ENCODE peak calls at places on chromosomes 3 and 15, in four cellular contexts. Q is HepG2, J is GM12878, F is H1. D is an unnamed sample. For H3K4me1 and H3K27me3, the result is how much of the 10 kb centered on the place peaks cover.

GRCh38 chr3:177320765-177321247 is 123.5 kb upstream of the TBL1XR1 start:
- DNase-seq in Q (no peak), J (no peak), F (no peak), D (no peak)

GRCh38 chr3:155079795-155080546 is at the start of gene MME:
- DNase-seq in Q (no peak), J (no peak), F (peak), D (peak)

GRCh38 chr15:38652998-38653397 is 88.4 kb upstream of the RASGRP1 start:
- DNase-seq in Q (no peak), J (no peak), F (no peak), D (no peak)

GRCh38 chr3:67484085-67484484 is 170.3 kb downstream of the SUCLG2 start:
- DNase-seq in Q (no peak), J (no peak), F (no peak), D (no peak)

GRCh38 chr3:97884724-97885123 is 62.9 kb downstream of the CRYBG3 start:
- DNase-seq in Q (no peak), J (no peak), F (no peak), D (no peak)

GRCh38 chr3:25884981-25885380 is 95.1 kb downstream of the OXSM start:
- DNase-seq in Q (no peak), J (no peak), F (no peak), D (no peak)

GRCh38 chr3:127044996-127045395 is 62.1 kb downstream of the PLXNA1 start:
- DNase-seq in Q (no peak), J (no peak), F (peak), D (peak)

GRCh38 chr3:162390891-162391290 is 894.3 kb downstream of the OTOL1 start:
- DNase-seq in Q (no peak), J (no peak), F (no peak), D (no peak)

GRCh38 chr3:100825574-100825973 is 116.3 kb downstream of the TFG start:
- DNase-seq in Q (no peak), J (no peak), F (no peak), D (no peak)

GRCh38 chr3:51997935-51998596 is 2.4 kb upstream of the RPL29 start:
- DNase-seq in Q (peak), J (no peak), F (no peak), D (peak)

GRCh38 chr3:106814231-106814630 is 563.0 kb upstream of the CCDC54 start:
- DNase-seq in Q (no peak), J (no peak), F (no peak), D (no peak)

GRCh38 chr15:78399081-78399480 is 38.9 kb upstream of the IREB2 start:
- DNase-seq in Q (no peak), J (no peak), F (no peak), D (no peak)

GRCh38 chr3:32593903-32594525 is 23.4 kb upstream of the DYNC1LI1 start:
- DNase-seq in Q (no peak), J (no peak), F (no peak), D (no peak)

GRCh38 chr3:147388395-147389264 is 17.7 kb downstream of the ZIC4 start:
- DNase-seq in Q (no peak), J (no peak), F (peak), D (no peak)

GRCh38 chr3:130342821-130343661 is 2.4 kb upstream of the COL6A5 start:
- DNase-seq in Q (no peak), J (no peak), F (no peak), D (no peak)

GRCh38 chr3:109532257-109533216 is 195.2 kb upstream of the DPPA4 start:
- DNase-seq in Q (peak), J (no peak), F (peak), D (peak)

GRCh38 chr15:90001683-90002427 is 731 bp downstream of the ZNF710 start:
- DNase-seq in Q (peak), J (no peak), F (peak), D (peak)

GRCh38 chr15:60614862-60615771 is 136.2 kb upstream of the ICE2 start:
- DNase-seq in Q (no peak), J (no peak), F (no peak), D (no peak)

GRCh38 chr3:172256101-172256687 is 192.1 kb downstream of the GHSR start:
- DNase-seq in Q (peak), J (no peak), F (no peak), D (no peak)

GRCh38 chr3:76986876-76987513 is 52.9 kb upstream of the ROBO2 start:
- DNase-seq in Q (no peak), J (no peak), F (no peak), D (no peak)

GRCh38 chr3:159126261-159127020 is 324.6 kb downstream of the MFSD1 start:
- DNase-seq in Q (no peak), J (no peak), F (no peak), D (no peak)

GRCh38 chr3:152346740-152347139 is 78.0 kb downstream of the MBNL1 start:
- DNase-seq in Q (no peak), J (no peak), F (no peak), D (no peak)
- H3K4me1 ChIP-seq in Q (under half), J (under half), F (under half), D (under half)

DNA sequence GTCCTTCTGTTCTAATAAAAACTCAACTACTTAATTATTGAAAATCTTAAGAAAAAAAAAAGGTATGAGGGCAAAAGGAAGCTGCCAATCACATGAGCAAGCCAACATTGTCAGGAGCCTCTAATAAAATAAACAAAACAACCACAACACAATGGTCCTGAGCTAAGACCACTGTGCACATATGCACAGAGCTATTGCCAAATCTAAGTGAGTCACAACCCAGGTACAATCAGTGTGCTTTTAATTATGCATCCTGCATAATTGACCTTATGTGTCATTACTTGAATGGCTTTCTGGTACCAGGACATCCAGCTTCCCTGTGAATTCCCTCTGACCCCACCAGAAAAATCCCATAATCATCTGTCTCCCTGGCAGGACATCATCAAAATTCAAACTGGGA is 639.8 kb downstream of the MAGI1 start:
- DNase-seq in Q (no peak), J (no peak), F (no peak), D (no peak)
- TF ChIP-seq SUZ12 in Q (no peak), J (no peak), F (no peak), D (no peak)

GRCh38 chr3:160225181-160226025 is at the start of gene C3orf80:
- DNase-seq in Q (peak), J (no peak), F (peak), D (peak)

GRCh38 chr3:160224811-160225180 is 426 bp upstream of the C3orf80 start:
- DNase-seq in Q (no peak), J (no peak), F (peak), D (no peak)

GRCh38 chr3:160227389-160227788 is 2.2 kb downstream of the C3orf80 start:
- DNase-seq in Q (no peak), J (no peak), F (no peak), D (no peak)

GRCh38 chr3:160226026-160226739 is 961 bp downstream of the C3orf80 start:
- DNase-seq in Q (no peak), J (no peak), F (peak), D (no peak)

GRCh38 chr3:160226740-160227048 is 1.5 kb downstream of the C3orf80 start:
- DNase-seq in Q (no peak), J (no peak), F (no peak), D (no peak)
- H3K27me3 ChIP-seq in Q (under half), J (under half), F (under half), D (half or more)

GRCh38 chr15:70089692-70089971 is 8.1 kb downstream of the TLE3 start:
- DNase-seq in Q (no peak), J (no peak), F (no peak), D (no peak)
- H3K4me1 ChIP-seq in Q (half or more), J (under half), F (under half), D (under half)

DNA sequence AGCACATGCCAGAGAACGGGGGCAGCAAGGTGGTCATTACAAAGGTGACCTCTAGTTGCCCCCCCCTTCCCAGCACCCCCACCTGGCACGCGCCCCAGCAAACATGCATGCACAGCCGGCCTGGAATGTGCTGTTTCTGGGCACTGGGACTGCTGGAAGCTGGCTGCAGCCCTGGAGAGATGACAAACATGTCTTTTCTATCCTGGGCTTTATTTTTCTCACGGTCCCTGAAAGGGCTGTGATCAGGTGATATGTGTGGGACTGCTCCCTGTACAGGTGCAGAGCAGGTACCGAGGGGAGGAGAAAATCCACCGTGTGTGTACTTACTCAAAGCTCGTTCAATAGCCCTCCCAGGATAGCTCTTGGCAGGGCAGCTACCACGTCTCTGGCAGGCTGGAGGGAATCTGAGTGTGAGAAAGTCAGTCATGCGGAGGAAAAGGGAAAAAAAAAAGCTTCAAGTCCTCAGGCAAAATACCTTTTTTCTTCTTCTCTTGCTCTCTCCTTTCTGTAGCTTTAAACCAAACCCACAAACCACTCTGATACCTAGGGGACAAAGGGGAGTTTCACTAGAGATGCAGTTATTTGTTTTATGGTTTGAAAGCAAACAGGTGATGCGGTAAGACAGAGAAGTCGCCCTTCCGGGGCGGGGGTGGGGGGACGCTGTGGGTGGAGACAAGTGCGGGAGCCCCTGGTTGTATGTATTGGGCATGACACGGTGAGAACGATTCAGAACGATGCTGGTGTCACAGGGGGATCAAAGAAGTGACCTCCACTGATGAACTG is 5.0 kb upstream of the HES1 start:
- DNase-seq in Q (peak), J (peak), F (no peak), D (peak)
- TF ChIP-seq SUZ12 in Q (no peak), J (no peak), F (no peak), D (no peak)

DNA sequence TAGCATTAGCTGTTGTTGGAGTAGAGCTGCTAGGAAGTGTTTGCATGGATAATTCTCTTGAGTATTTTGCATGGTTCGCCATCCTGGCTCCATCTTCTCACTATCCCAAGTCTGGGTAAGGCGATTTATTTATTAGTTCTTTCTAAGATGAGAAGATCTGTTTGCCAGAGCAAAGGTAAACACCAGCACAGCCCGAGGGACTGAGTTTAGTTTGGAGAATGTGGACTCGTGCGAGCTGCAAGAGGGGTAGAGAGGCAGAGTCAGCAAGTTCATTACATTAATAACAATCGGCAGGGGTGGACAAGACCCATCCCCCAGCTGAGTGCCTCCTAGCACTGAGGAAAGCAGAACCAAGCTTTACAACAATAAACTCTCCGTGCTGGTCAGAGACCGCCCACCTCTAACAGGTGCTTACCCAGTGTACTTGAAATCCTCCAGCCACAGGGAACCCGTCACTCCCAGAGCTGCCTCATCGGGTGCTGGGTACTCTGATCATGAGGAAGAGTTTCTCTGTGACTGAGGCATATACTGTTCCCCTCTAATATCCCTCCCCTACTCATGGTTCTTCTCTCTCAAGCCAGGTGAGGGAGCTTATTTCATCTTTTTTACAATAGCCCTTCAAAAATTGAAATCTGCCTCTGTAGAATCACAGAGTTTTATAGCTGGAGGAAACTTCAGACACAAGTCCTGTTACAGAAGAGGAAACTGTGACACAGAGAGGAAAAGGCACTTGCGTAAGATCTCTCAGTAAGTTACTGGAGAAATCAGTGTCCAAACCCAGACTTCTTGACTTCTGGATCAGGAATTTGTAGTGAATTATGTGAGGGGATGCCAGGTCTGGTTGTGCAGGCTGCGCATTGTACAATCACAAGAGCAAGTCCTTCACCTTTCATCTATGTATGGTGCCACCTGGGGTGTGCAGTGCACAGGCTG is 4.4 kb downstream of the FGD5 start:
- DNase-seq in Q (no peak), J (no peak), F (no peak), D (no peak)
- H3K27me3 ChIP-seq in Q (under half), J (under half), F (under half), D (under half)